ENCODE peak calls at places on chromosomes 4 and X, in six cellular contexts. One of them, this sample, is unnamed.

GRCh38 chrX:150408007-150408406 is 44.9 kb downstream of the MAMLD1 start:
- DNase-seq in lower lobe of right lung: no peak
- DNase-seq in fibroblast of pulmonary artery: no peak
- DNase-seq in prostate gland: no peak
- DNase-seq in foreskin fibroblast: no peak
- DNase-seq in esophagus squamous epithelium: no peak
- DNase-seq in this sample: no peak

GRCh38 chr4:99390060-99390459 is 37.5 kb upstream of the ADH1C start:
- DNase-seq in fibroblast of pulmonary artery: peak
- DNase-seq in prostate gland: no peak
- DNase-seq in esophagus squamous epithelium: no peak
- DNase-seq in foreskin fibroblast: no peak
- DNase-seq in lower lobe of right lung: no peak
- DNase-seq in this sample: no peak

GRCh38 chrX:72466493-72466892 is 106.2 kb downstream of the HDAC8 start:
- DNase-seq in lower lobe of right lung: no peak
- DNase-seq in prostate gland: no peak
- DNase-seq in fibroblast of pulmonary artery: peak
- DNase-seq in foreskin fibroblast: no peak
- DNase-seq in esophagus squamous epithelium: no peak
- DNase-seq in this sample: no peak

GRCh38 chrX:84188320-84188834 is 378 bp upstream of the RPS6KA6 start:
- DNase-seq in prostate gland: peak
- DNase-seq in esophagus squamous epithelium: no peak
- DNase-seq in foreskin fibroblast: peak
- DNase-seq in fibroblast of pulmonary artery: peak
- DNase-seq in lower lobe of right lung: peak
- DNase-seq in this sample: peak

GRCh38 chr4:88275949-88276515 is 8.3 kb downstream of the PPM1K start:
- DNase-seq in foreskin fibroblast: no peak
- DNase-seq in fibroblast of pulmonary artery: no peak
- DNase-seq in lower lobe of right lung: no peak
- DNase-seq in esophagus squamous epithelium: no peak
- DNase-seq in prostate gland: no peak
- DNase-seq in this sample: no peak

GRCh38 chrX:53082773-53083616 is 828 bp downstream of the TSPYL2 start:
- DNase-seq in foreskin fibroblast: no peak
- DNase-seq in esophagus squamous epithelium: no peak
- DNase-seq in prostate gland: no peak
- DNase-seq in lower lobe of right lung: no peak
- DNase-seq in fibroblast of pulmonary artery: no peak
- DNase-seq in this sample: no peak

GRCh38 chrX:139058831-139059495 is 347.4 kb upstream of the FGF13 start:
- DNase-seq in lower lobe of right lung: no peak
- DNase-seq in esophagus squamous epithelium: no peak
- DNase-seq in prostate gland: no peak
- DNase-seq in foreskin fibroblast: peak
- DNase-seq in fibroblast of pulmonary artery: no peak
- DNase-seq in this sample: no peak

GRCh38 chrX:136906921-136907510 is 26.5 kb upstream of the RBMX start:
- DNase-seq in esophagus squamous epithelium: no peak
- DNase-seq in lower lobe of right lung: no peak
- DNase-seq in fibroblast of pulmonary artery: no peak
- DNase-seq in prostate gland: no peak
- DNase-seq in foreskin fibroblast: no peak
- DNase-seq in this sample: no peak

GRCh38 chr4:156775803-156776202 is 195.8 kb downstream of the PDGFC start:
- DNase-seq in fibroblast of pulmonary artery: no peak
- DNase-seq in foreskin fibroblast: no peak
- DNase-seq in esophagus squamous epithelium: no peak
- DNase-seq in prostate gland: no peak
- DNase-seq in lower lobe of right lung: no peak
- DNase-seq in this sample: no peak

GRCh38 chr4:100366213-100366612 is 151.6 kb downstream of the EMCN start:
- DNase-seq in lower lobe of right lung: no peak
- DNase-seq in esophagus squamous epithelium: no peak
- DNase-seq in prostate gland: no peak
- DNase-seq in fibroblast of pulmonary artery: no peak
- DNase-seq in foreskin fibroblast: no peak
- DNase-seq in this sample: no peak

GRCh38 chr4:1356181-1356998 is 9.4 kb downstream of the UVSSA start:
- DNase-seq in fibroblast of pulmonary artery: peak
- DNase-seq in foreskin fibroblast: no peak
- DNase-seq in prostate gland: peak
- DNase-seq in lower lobe of right lung: peak
- DNase-seq in esophagus squamous epithelium: no peak
- DNase-seq in this sample: no peak

GRCh38 chr4:137116144-137116543 is 416.1 kb downstream of the PCDH18 start:
- DNase-seq in fibroblast of pulmonary artery: no peak
- DNase-seq in lower lobe of right lung: no peak
- DNase-seq in prostate gland: no peak
- DNase-seq in esophagus squamous epithelium: no peak
- DNase-seq in foreskin fibroblast: no peak
- DNase-seq in this sample: no peak

GRCh38 chrX:52424658-52425057 is 55.8 kb downstream of the XAGE2 start:
- DNase-seq in esophagus squamous epithelium: no peak
- DNase-seq in prostate gland: no peak
- DNase-seq in fibroblast of pulmonary artery: peak
- DNase-seq in foreskin fibroblast: peak
- DNase-seq in lower lobe of right lung: no peak
- DNase-seq in this sample: no peak

GRCh38 chrX:135973025-135973547 is 702 bp downstream of the MMGT1 start:
- DNase-seq in esophagus squamous epithelium: no peak
- DNase-seq in prostate gland: peak
- DNase-seq in fibroblast of pulmonary artery: peak
- DNase-seq in foreskin fibroblast: no peak
- DNase-seq in lower lobe of right lung: no peak
- DNase-seq in this sample: no peak

GRCh38 chr4:24103434-24104168 is 213.8 kb upstream of the PPARGC1A start:
- DNase-seq in esophagus squamous epithelium: no peak
- DNase-seq in lower lobe of right lung: no peak
- DNase-seq in foreskin fibroblast: peak
- DNase-seq in fibroblast of pulmonary artery: peak
- DNase-seq in prostate gland: no peak
- DNase-seq in this sample: no peak

GRCh38 chr4:34432706-34433105 is 1811.6 kb downstream of the ARAP2 start:
- DNase-seq in fibroblast of pulmonary artery: no peak
- DNase-seq in lower lobe of right lung: no peak
- DNase-seq in prostate gland: no peak
- DNase-seq in esophagus squamous epithelium: no peak
- DNase-seq in foreskin fibroblast: no peak
- DNase-seq in this sample: no peak

GRCh38 chr4:8235224-8235623 is 34.3 kb upstream of the HTRA3 start:
- DNase-seq in lower lobe of right lung: no peak
- DNase-seq in foreskin fibroblast: no peak
- DNase-seq in fibroblast of pulmonary artery: no peak
- DNase-seq in prostate gland: no peak
- DNase-seq in esophagus squamous epithelium: no peak
- DNase-seq in this sample: no peak

GRCh38 chrX:132270699-132271098 is 51.5 kb upstream of the RAP2C start:
- DNase-seq in lower lobe of right lung: no peak
- DNase-seq in prostate gland: no peak
- DNase-seq in foreskin fibroblast: peak
- DNase-seq in fibroblast of pulmonary artery: peak
- DNase-seq in esophagus squamous epithelium: peak
- DNase-seq in this sample: no peak

GRCh38 chr4:57110635-57111546 is 706 bp upstream of the IGFBP7 start:
- DNase-seq in prostate gland: peak
- DNase-seq in lower lobe of right lung: peak
- DNase-seq in esophagus squamous epithelium: no peak
- DNase-seq in foreskin fibroblast: peak
- DNase-seq in fibroblast of pulmonary artery: peak
- DNase-seq in this sample: no peak

GRCh38 chrX:107199491-107199890 is 6.7 kb downstream of the NUP62CL start:
- DNase-seq in prostate gland: no peak
- DNase-seq in lower lobe of right lung: no peak
- DNase-seq in fibroblast of pulmonary artery: no peak
- DNase-seq in esophagus squamous epithelium: no peak
- DNase-seq in foreskin fibroblast: no peak
- DNase-seq in this sample: no peak

GRCh38 chr4:148642907-148643306 is 200.7 kb upstream of the NR3C2 start:
- DNase-seq in lower lobe of right lung: no peak
- DNase-seq in foreskin fibroblast: no peak
- DNase-seq in esophagus squamous epithelium: no peak
- DNase-seq in prostate gland: no peak
- DNase-seq in fibroblast of pulmonary artery: no peak
- DNase-seq in this sample: no peak

GRCh38 chrX:38760883-38761282 is 40.4 kb upstream of the MID1IP1 start:
- DNase-seq in prostate gland: no peak
- DNase-seq in esophagus squamous epithelium: no peak
- DNase-seq in fibroblast of pulmonary artery: no peak
- DNase-seq in foreskin fibroblast: no peak
- DNase-seq in lower lobe of right lung: no peak
- DNase-seq in this sample: no peak

GRCh38 chr4:80798082-80798481 is 232.4 kb upstream of the BMP3 start:
- DNase-seq in lower lobe of right lung: no peak
- DNase-seq in fibroblast of pulmonary artery: no peak
- DNase-seq in foreskin fibroblast: no peak
- DNase-seq in prostate gland: no peak
- DNase-seq in esophagus squamous epithelium: no peak
- DNase-seq in this sample: no peak

GRCh38 chrX:108224727-108225455 is 133.3 kb downstream of the ATG4A start:
- DNase-seq in fibroblast of pulmonary artery: peak
- DNase-seq in esophagus squamous epithelium: no peak
- DNase-seq in foreskin fibroblast: no peak
- DNase-seq in lower lobe of right lung: no peak
- DNase-seq in prostate gland: peak
- DNase-seq in this sample: peak

GRCh38 chr4:19739101-19739651 is 512.5 kb upstream of the SLIT2 start:
- DNase-seq in esophagus squamous epithelium: no peak
- DNase-seq in prostate gland: peak
- DNase-seq in foreskin fibroblast: peak
- DNase-seq in fibroblast of pulmonary artery: peak
- DNase-seq in lower lobe of right lung: no peak
- DNase-seq in this sample: peak

GRCh38 chr4:127708985-127709384 is 21.2 kb upstream of the SLC25A31 start:
- DNase-seq in esophagus squamous epithelium: peak
- DNase-seq in foreskin fibroblast: peak
- DNase-seq in fibroblast of pulmonary artery: peak
- DNase-seq in lower lobe of right lung: no peak
- DNase-seq in prostate gland: peak
- DNase-seq in this sample: peak

GRCh38 chr4:8818063-8818881 is 53.4 kb downstream of the HMX1 start:
- DNase-seq in foreskin fibroblast: no peak
- DNase-seq in esophagus squamous epithelium: no peak
- DNase-seq in fibroblast of pulmonary artery: no peak
- DNase-seq in lower lobe of right lung: peak
- DNase-seq in prostate gland: no peak
- DNase-seq in this sample: no peak

GRCh38 chr4:16259531-16260246 is 33.4 kb upstream of the TAPT1 start:
- DNase-seq in lower lobe of right lung: no peak
- DNase-seq in esophagus squamous epithelium: no peak
- DNase-seq in prostate gland: no peak
- DNase-seq in foreskin fibroblast: no peak
- DNase-seq in fibroblast of pulmonary artery: peak
- DNase-seq in this sample: no peak

GRCh38 chr4:3677671-3678070 is 88.5 kb upstream of the ADRA2C start:
- DNase-seq in prostate gland: no peak
- DNase-seq in fibroblast of pulmonary artery: no peak
- DNase-seq in foreskin fibroblast: no peak
- DNase-seq in lower lobe of right lung: peak
- DNase-seq in esophagus squamous epithelium: no peak
- DNase-seq in this sample: no peak

GRCh38 chr4:4762909-4763814 is 96.3 kb upstream of the MSX1 start:
- DNase-seq in foreskin fibroblast: peak
- DNase-seq in lower lobe of right lung: no peak
- DNase-seq in esophagus squamous epithelium: no peak
- DNase-seq in fibroblast of pulmonary artery: peak
- DNase-seq in prostate gland: no peak
- DNase-seq in this sample: no peak

GRCh38 chr4:168978001-168978700 is 31.9 kb downstream of the CBR4 start:
- DNase-seq in esophagus squamous epithelium: no peak
- DNase-seq in prostate gland: no peak
- DNase-seq in fibroblast of pulmonary artery: peak
- DNase-seq in lower lobe of right lung: no peak
- DNase-seq in foreskin fibroblast: peak
- DNase-seq in this sample: no peak

GRCh38 chrX:66900886-66901285 is 262.0 kb upstream of the EDA2R start:
- DNase-seq in prostate gland: no peak
- DNase-seq in lower lobe of right lung: no peak
- DNase-seq in foreskin fibroblast: no peak
- DNase-seq in esophagus squamous epithelium: no peak
- DNase-seq in fibroblast of pulmonary artery: no peak
- DNase-seq in this sample: no peak

GRCh38 chr4:147594107-147594506 is 23.1 kb upstream of the TMEM184C start:
- DNase-seq in prostate gland: no peak
- DNase-seq in lower lobe of right lung: no peak
- DNase-seq in foreskin fibroblast: no peak
- DNase-seq in fibroblast of pulmonary artery: no peak
- DNase-seq in esophagus squamous epithelium: no peak
- DNase-seq in this sample: no peak
- TF ChIP-seq CTCF in prostate gland: no peak
- TF ChIP-seq CTCF in lower lobe of right lung: no peak
- TF ChIP-seq CTCF in foreskin fibroblast: no peak
- TF ChIP-seq CTCF in fibroblast of pulmonary artery: peak
- TF ChIP-seq CTCF in esophagus squamous epithelium: no peak
- TF ChIP-seq CTCF in this sample: no peak

GRCh38 chr4:31592293-31592692 is 872.1 kb downstream of the PCDH7 start:
- DNase-seq in esophagus squamous epithelium: no peak
- DNase-seq in lower lobe of right lung: no peak
- DNase-seq in foreskin fibroblast: no peak
- DNase-seq in fibroblast of pulmonary artery: no peak
- DNase-seq in prostate gland: no peak
- DNase-seq in this sample: no peak
- TF ChIP-seq CTCF in esophagus squamous epithelium: no peak
- TF ChIP-seq CTCF in lower lobe of right lung: no peak
- TF ChIP-seq CTCF in foreskin fibroblast: no peak
- TF ChIP-seq CTCF in fibroblast of pulmonary artery: no peak
- TF ChIP-seq CTCF in prostate gland: no peak
- TF ChIP-seq CTCF in this sample: no peak

GRCh38 chr4:150799207-150799606 is 215.9 kb downstream of the LRBA start:
- DNase-seq in fibroblast of pulmonary artery: no peak
- DNase-seq in esophagus squamous epithelium: no peak
- DNase-seq in lower lobe of right lung: no peak
- DNase-seq in foreskin fibroblast: no peak
- DNase-seq in prostate gland: no peak
- DNase-seq in this sample: no peak
- TF ChIP-seq CTCF in fibroblast of pulmonary artery: peak
- TF ChIP-seq CTCF in esophagus squamous epithelium: no peak
- TF ChIP-seq CTCF in lower lobe of right lung: no peak
- TF ChIP-seq CTCF in foreskin fibroblast: no peak
- TF ChIP-seq CTCF in prostate gland: no peak
- TF ChIP-seq CTCF in this sample: no peak

GRCh38 chr4:9894604-9895361 is 113.3 kb downstream of the DRD5 start:
- DNase-seq in fibroblast of pulmonary artery: no peak
- DNase-seq in foreskin fibroblast: no peak
- DNase-seq in lower lobe of right lung: no peak
- DNase-seq in prostate gland: no peak
- DNase-seq in esophagus squamous epithelium: no peak
- DNase-seq in this sample: no peak

GRCh38 chr4:9901262-9901661 is 119.8 kb downstream of the DRD5 start:
- DNase-seq in prostate gland: no peak
- DNase-seq in foreskin fibroblast: no peak
- DNase-seq in fibroblast of pulmonary artery: no peak
- DNase-seq in lower lobe of right lung: no peak
- DNase-seq in esophagus squamous epithelium: no peak
- DNase-seq in this sample: no peak

GRCh38 chr4:9893329-9894108 is 112.1 kb downstream of the DRD5 start:
- DNase-seq in fibroblast of pulmonary artery: no peak
- DNase-seq in esophagus squamous epithelium: no peak
- DNase-seq in foreskin fibroblast: no peak
- DNase-seq in lower lobe of right lung: no peak
- DNase-seq in prostate gland: no peak
- DNase-seq in this sample: no peak

GRCh38 chr4:9898596-9899345 is 117.3 kb downstream of the DRD5 start:
- DNase-seq in lower lobe of right lung: no peak
- DNase-seq in esophagus squamous epithelium: no peak
- DNase-seq in foreskin fibroblast: peak
- DNase-seq in prostate gland: no peak
- DNase-seq in fibroblast of pulmonary artery: peak
- DNase-seq in this sample: no peak
- TF ChIP-seq CTCF in lower lobe of right lung: peak
- TF ChIP-seq CTCF in esophagus squamous epithelium: peak
- TF ChIP-seq CTCF in foreskin fibroblast: peak
- TF ChIP-seq CTCF in prostate gland: no peak
- TF ChIP-seq CTCF in fibroblast of pulmonary artery: peak
- TF ChIP-seq CTCF in this sample: no peak

This sample was measured in mesothelial cell of epicardium.